ENCODE peak calls at places on chromosomes 3 and 15, in six cellular contexts. L is left colon; H is DMS153; Y is stimulated activated CD4-positive, alpha-beta T cell treated with anti-CD3 and anti-CD28 coated beads, Interleukin-4, amount 100 ng/mL, for 4 hours; N is activated CD4-positive, CD25-positive, alpha-beta regulatory T cell; V is amygdala. C is an unnamed sample.

GRCh38 chr15:28963711-28964081 is 77.9 kb downstream of the APBA2 start:
- DNase-seq in L (no peak), V (no peak), Y (no peak), N (no peak), H (no peak), C (no peak)

GRCh38 chr15:45254405-45255293 is 2.6 kb downstream of the SLC28A2 start:
- DNase-seq in L (no peak), N (no peak), Y (no peak), V (no peak), H (no peak), C (no peak)

GRCh38 chr3:9179826-9180763 is 69.4 kb downstream of the SRGAP3 start:
- DNase-seq in H (no peak), Y (no peak), V (no peak), L (no peak), N (no peak), C (no peak)

GRCh38 chr15:70100495-70101331 is 3.0 kb upstream of the TLE3 start:
- DNase-seq in L (peak), H (no peak), Y (peak), N (peak), V (no peak), C (peak)

GRCh38 chr3:143974181-143974876 is 2.7 kb downstream of the DIPK2A start:
- DNase-seq in Y (no peak), N (no peak), H (no peak), V (no peak), L (no peak), C (no peak)

GRCh38 chr3:27311400-27311799 is 57.8 kb downstream of the NEK10 start:
- DNase-seq in H (no peak), N (no peak), V (no peak), Y (no peak), L (no peak), C (no peak)

GRCh38 chr3:31384117-31384516 is 148.6 kb upstream of the STT3B start:
- DNase-seq in V (no peak), Y (no peak), N (no peak), H (no peak), L (no peak), C (no peak)

GRCh38 chr3:21954709-21955108 is 203.7 kb upstream of the ZNF385D start:
- DNase-seq in L (no peak), V (no peak), Y (no peak), H (no peak), N (no peak), C (no peak)

GRCh38 chr3:9244495-9245183 is 4.8 kb downstream of the SRGAP3 start:
- DNase-seq in Y (no peak), H (no peak), L (no peak), N (no peak), V (no peak), C (no peak)

GRCh38 chr3:73604491-73604890 is 20.2 kb downstream of the PDZRN3 start:
- DNase-seq in H (no peak), N (no peak), Y (no peak), V (no peak), L (no peak), C (no peak)

GRCh38 chr15:63752075-63752684 is 81.6 kb downstream of the HERC1 start:
- DNase-seq in V (peak), Y (peak), N (no peak), H (peak), L (no peak), C (peak)

GRCh38 chr3:52181543-52181942 is 16.4 kb upstream of the ALAS1 start:
- DNase-seq in H (no peak), N (no peak), Y (no peak), L (no peak), V (no peak), C (no peak)

GRCh38 chr3:171427771-171428320 is 32.4 kb downstream of the TNIK start:
- DNase-seq in L (no peak), V (no peak), Y (no peak), H (no peak), N (no peak), C (no peak)

GRCh38 chr15:38516636-38517035 is 48.0 kb downstream of the RASGRP1 start:
- DNase-seq in H (no peak), L (no peak), Y (no peak), V (no peak), N (no peak), C (no peak)

GRCh38 chr3:50267280-50267913 is 1.6 kb upstream of the SEMA3B start:
- DNase-seq in V (no peak), N (no peak), Y (no peak), H (no peak), L (peak), C (no peak)

GRCh38 chr3:134350861-134351311 is 23.4 kb downstream of the AMOTL2 start:
- DNase-seq in H (no peak), L (peak), N (no peak), V (no peak), Y (no peak), C (no peak)

GRCh38 chr3:105449393-105449792 is 82.7 kb downstream of the ALCAM start:
- DNase-seq in V (no peak), H (no peak), L (no peak), Y (no peak), N (no peak), C (no peak)

GRCh38 chr3:136653628-136654027 is 98.5 kb downstream of the STAG1 start:
- DNase-seq in N (no peak), L (no peak), V (no peak), H (no peak), Y (no peak), C (no peak)

GRCh38 chr15:48486228-48486627 is 155.0 kb downstream of the DUT start:
- DNase-seq in L (no peak), V (no peak), N (no peak), Y (no peak), H (no peak), C (no peak)

C was measured in activated naive CD4-positive, alpha-beta T cell treated with anti-CD3 and anti-CD28 coated beads, Interleukin-2, amount 50 U/mL, for 16 hours.